ENCODE peak calls at places on chromosomes 6 and 20, in seven cellular contexts. D is D341Med; F is stimulated activated naive B cell treated with anti-CD40 and anti-IgM and Interleukin-4, amounts not matched to agents 10 μg/mL and 1 μg/mL and 100 μg/mL, for 72 hours; S is activated CD8-positive, alpha-beta memory T cell treated with anti-CD3 and anti-CD28 coated beads, Interleukin-2, amount 50 U/mL, for 4 hours; C is AG08395; G is AG09309; U is naive thymus-derived CD4-positive, alpha-beta T cell. I is an unnamed sample.

GRCh38 chr6:57256541-57256940 is 34.4 kb upstream of the RAB23 start:
- DNase-seq in F (no peak), U (no peak), S (no peak), G (no peak), C (no peak), D (no peak), I (no peak)

GRCh38 chr20:1278993-1279392 is 12.9 kb downstream of the SNPH start:
- DNase-seq in G (no peak), F (no peak), S (no peak), D (no peak), U (no peak), C (no peak), I (no peak)

GRCh38 chr6:14863896-14864850 is 381.7 kb upstream of the JARID2 start:
- DNase-seq in G (no peak), F (no peak), S (no peak), U (no peak), C (no peak), D (no peak), I (no peak)

GRCh38 chr6:151475653-151476523 is 17.9 kb upstream of the CCDC170 start:
- DNase-seq in D (peak; percentile 53), C (peak; percentile 52), S (peak; percentile 36), G (no peak), U (peak; percentile 53), F (no peak), I (peak; percentile 34)

GRCh38 chr6:138920906-138921305 is 67.1 kb downstream of the REPS1 start:
- DNase-seq in U (no peak), G (no peak), F (no peak), C (no peak), S (no peak), D (no peak), I (no peak)

GRCh38 chr20:13492001-13492480 is 146.7 kb downstream of the TASP1 start:
- DNase-seq in C (peak; percentile 67), G (peak; percentile 86), U (no peak), F (no peak), D (no peak), S (no peak), I (no peak)

GRCh38 chr6:84350397-84350796 is 123.0 kb upstream of the CEP162 start:
- DNase-seq in U (no peak), S (no peak), F (no peak), C (no peak), G (no peak), D (no peak), I (no peak)

GRCh38 chr6:27810768-27811298 is 101.4 kb downstream of the OR2B2 start:
- DNase-seq in G (no peak), C (no peak), D (no peak), U (peak; percentile 24), F (no peak), S (no peak), I (peak; percentile 5)

GRCh38 chr6:33671381-33672072 is 40.0 kb downstream of the UQCC2 start:
- DNase-seq in G (no peak), D (no peak), S (no peak), F (no peak), U (no peak), C (no peak), I (no peak)

GRCh38 chr6:83474309-83474708 is 38.0 kb upstream of the PRSS35 start:
- DNase-seq in C (no peak), S (no peak), F (no peak), U (no peak), D (no peak), G (no peak), I (no peak)

GRCh38 chr6:31400467-31401289 is 2.7 kb upstream of the MICA start:
- DNase-seq in U (peak; percentile 54), D (no peak), S (peak; percentile 76), F (peak; percentile 32), G (no peak), C (peak; percentile 16), I (no peak)

GRCh38 chr6:101266063-101266462 is 127.4 kb upstream of the GRIK2 start:
- DNase-seq in U (peak; percentile 65), C (no peak), F (no peak), D (no peak), G (no peak), S (no peak), I (no peak)

GRCh38 chr20:61963885-61964674 is 101.6 kb downstream of the TAF4 start:
- DNase-seq in S (no peak), G (no peak), D (no peak), U (no peak), F (no peak), C (no peak), I (no peak)

GRCh38 chr6:2853766-2854393 is 12.2 kb upstream of the SERPINB1 start:
- DNase-seq in G (no peak), S (peak; percentile 87), U (peak; percentile 29), D (no peak), F (peak; percentile 71), C (peak; percentile 74), I (no peak)

GRCh38 chr6:53461682-53462081 is 83.2 kb downstream of the GCLC start:
- DNase-seq in S (no peak), U (no peak), F (no peak), D (no peak), C (no peak), G (no peak), I (no peak)

GRCh38 chr20:42611423-42611822 is 578.3 kb downstream of the PTPRT start:
- DNase-seq in D (no peak), S (no peak), F (no peak), U (no peak), C (no peak), G (no peak), I (no peak)

GRCh38 chr20:58722877-58723627 is 30.5 kb downstream of the NPEPL1 start:
- DNase-seq in G (no peak), S (no peak), D (peak; percentile 8), F (no peak), U (no peak), C (no peak), I (no peak)

GRCh38 chr20:49775229-49775693 is 37.4 kb upstream of the SLC9A8 start:
- DNase-seq in D (no peak), F (no peak), U (no peak), C (peak; percentile 49), G (no peak), S (no peak), I (peak; percentile 74)

GRCh38 chr6:148345578-148345977 is 2.9 kb downstream of the SASH1 start:
- DNase-seq in D (no peak), S (no peak), F (no peak), U (no peak), G (no peak), C (no peak), I (no peak)

GRCh38 chr6:164855281-164855680 is 454.1 kb downstream of the C6orf118 start:
- DNase-seq in C (no peak), S (no peak), U (no peak), G (no peak), D (no peak), F (no peak), I (no peak)

GRCh38 chr6:131510094-131510493 is 62.9 kb upstream of the ARG1 start:
- DNase-seq in C (no peak), G (no peak), D (no peak), U (no peak), S (no peak), F (no peak), I (no peak)

GRCh38 chr20:31661625-31662371 is 24.1 kb downstream of the COX4I2 start:
- DNase-seq in U (peak; percentile 76), C (peak; percentile 91), D (peak; percentile 92), F (peak; percentile 52), S (peak; percentile 80), G (no peak), I (no peak)

GRCh38 chr6:33126101-33126714 is 50.4 kb downstream of the HLA-DPB1 start:
- DNase-seq in S (peak; percentile 67), F (no peak), D (peak; percentile 68), C (peak; percentile 53), G (no peak), U (peak; percentile 26), I (no peak)

GRCh38 chr6:113004691-113005270 is 657.7 kb downstream of the RFPL4B start:
- DNase-seq in U (no peak), S (no peak), C (no peak), G (no peak), D (no peak), F (no peak), I (no peak)

GRCh38 chr6:167832497-167833395 is 6.0 kb downstream of the AFDN start:
- DNase-seq in C (no peak), F (no peak), U (no peak), D (no peak), G (no peak), S (no peak), I (no peak)

GRCh38 chr20:32079655-32080109 is 27.6 kb downstream of the HCK start:
- DNase-seq in C (no peak), F (no peak), S (no peak), D (no peak), U (no peak), G (no peak), I (no peak)

GRCh38 chr6:139262519-139263300 is 29.1 kb downstream of the TXLNB start:
- DNase-seq in S (no peak), F (no peak), U (peak; percentile 56), D (no peak), C (no peak), G (no peak), I (no peak)

GRCh38 chr6:40735126-40735920 is 148.2 kb upstream of the LRFN2 start:
- DNase-seq in D (no peak), U (no peak), S (no peak), C (no peak), F (no peak), G (no peak), I (no peak)

GRCh38 chr6:129134535-129134934 is 251.6 kb downstream of the LAMA2 start:
- DNase-seq in U (no peak), S (no peak), C (no peak), D (no peak), G (no peak), F (no peak), I (no peak)